ENCODE peak calls at places on chromosomes 11 and 22, in eight cellular contexts. N is NB4, H is suprapubic skin, W is H54, T is lower leg skin, K is Peyer's patch, G is endothelial cell of umbilical vein, A is ovary. P is an unnamed sample.

GRCh38 chr11:44938066-44938691 is 12.5 kb downstream of the TP53I11 start:
- DNase-seq in N (no peak), H (no peak), W (no peak), T (no peak), K (no peak), G (no peak), A (no peak), P (no peak)

GRCh38 chr22:20246368-20247009 is 21.6 kb downstream of the RTN4R start:
- DNase-seq in N (no peak), H (no peak), W (no peak), T (no peak), K (no peak), G (no peak), A (no peak), P (no peak)

GRCh38 chr11:1639102-1639620 is 9.6 kb downstream of the KRTAP5-5 start:
- DNase-seq in N (no peak), H (no peak), W (no peak), T (no peak), K (no peak), G (peak), A (no peak), P (no peak)

GRCh38 chr22:22753526-22754267 is 109.3 kb downstream of the GGTLC2 start:
- DNase-seq in N (peak), H (no peak), W (peak), T (no peak), K (peak), G (peak), A (no peak), P (no peak)

GRCh38 chr11:3613998-3614741 is 27.6 kb downstream of the ART5 start:
- DNase-seq in N (peak), H (no peak), W (no peak), T (no peak), K (no peak), G (no peak), A (no peak), P (no peak)

GRCh38 chr11:119935341-119935925 is 202.5 kb downstream of the TRIM29 start:
- DNase-seq in N (no peak), H (no peak), W (no peak), T (no peak), K (no peak), G (no peak), A (no peak), P (no peak)

GRCh38 chr11:92329644-92330043 is 105.0 kb downstream of the FAT3 start:
- DNase-seq in N (no peak), H (no peak), W (no peak), T (no peak), K (no peak), G (no peak), A (no peak), P (no peak)

GRCh38 chr11:46112961-46113617 is 8.2 kb downstream of the PHF21A start:
- DNase-seq in N (peak), H (no peak), W (peak), T (peak), K (no peak), G (peak), A (no peak), P (no peak)

GRCh38 chr22:48495751-48496080 is 1332.0 kb downstream of the BRD1 start:
- DNase-seq in N (no peak), H (no peak), W (no peak), T (no peak), K (peak), G (no peak), A (no peak), P (no peak)

GRCh38 chr11:93330446-93330984 is at the start of gene DEUP1:
- DNase-seq in N (no peak), H (no peak), W (no peak), T (no peak), K (peak), G (peak), A (peak), P (no peak)

GRCh38 chr11:84720706-84721402 is 906.3 kb downstream of the DLG2 start:
- DNase-seq in N (peak), H (peak), W (no peak), T (no peak), K (peak), G (no peak), A (peak), P (no peak)

DNA sequence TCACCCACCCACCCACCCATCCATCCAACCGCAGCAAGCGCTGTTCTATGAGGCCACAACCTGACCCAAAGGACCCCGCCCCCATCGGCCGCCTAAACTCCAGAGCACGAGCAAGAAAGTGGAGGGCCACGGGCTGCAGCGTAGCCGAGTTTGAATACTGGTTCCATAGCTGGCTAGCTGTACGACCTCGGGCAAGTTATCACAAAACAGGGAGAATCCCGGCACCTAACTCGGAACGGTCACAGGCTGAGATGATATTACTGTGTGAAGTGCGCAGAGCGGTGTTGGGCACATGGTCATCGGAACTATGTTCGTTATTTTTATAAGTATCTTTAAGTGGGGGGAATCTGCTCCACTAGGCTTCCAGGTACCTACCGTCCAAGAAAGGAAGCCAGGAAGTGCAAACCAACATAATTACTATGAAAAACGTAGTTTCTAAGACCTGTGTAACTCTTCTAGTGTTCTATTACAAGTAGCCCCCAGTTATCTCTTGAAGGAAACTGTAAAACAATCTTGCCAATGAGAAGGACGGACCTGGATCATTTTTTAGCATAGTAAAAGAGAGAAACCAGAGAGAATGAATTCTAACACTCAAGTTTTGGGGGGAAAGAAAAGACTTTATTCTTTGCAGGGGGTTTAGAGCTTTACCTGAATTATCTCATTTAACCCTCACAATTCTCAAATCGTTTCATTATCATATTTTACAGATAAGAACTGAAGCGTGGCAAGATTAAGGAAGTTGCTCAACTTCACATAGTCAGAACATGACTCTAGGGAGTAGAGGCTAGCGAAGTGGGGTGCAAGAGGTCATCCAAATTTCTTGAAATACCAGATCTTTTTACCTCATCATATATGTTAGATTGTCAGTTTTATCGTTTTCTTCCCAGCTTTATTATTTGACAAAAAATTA is 671 bp upstream of the BUD13 start:
- DNase-seq in N (peak), H (no peak), W (no peak), T (no peak), K (no peak), G (peak), A (no peak), P (no peak)
- TF ChIP-seq POLR2A in N (no peak), H (no peak), W (no peak), T (no peak), K (no peak), G (no peak), A (no peak), P (no peak)

GRCh38 chr11:17073370-17074027 is 4.0 kb downstream of the RPS13 start:
- DNase-seq in N (no peak), H (no peak), W (no peak), T (no peak), K (no peak), G (no peak), A (no peak), P (no peak)
- TF ChIP-seq POLR2A in N (no peak), H (no peak), W (no peak), T (no peak), K (no peak), G (peak), A (no peak), P (no peak)

DNA sequence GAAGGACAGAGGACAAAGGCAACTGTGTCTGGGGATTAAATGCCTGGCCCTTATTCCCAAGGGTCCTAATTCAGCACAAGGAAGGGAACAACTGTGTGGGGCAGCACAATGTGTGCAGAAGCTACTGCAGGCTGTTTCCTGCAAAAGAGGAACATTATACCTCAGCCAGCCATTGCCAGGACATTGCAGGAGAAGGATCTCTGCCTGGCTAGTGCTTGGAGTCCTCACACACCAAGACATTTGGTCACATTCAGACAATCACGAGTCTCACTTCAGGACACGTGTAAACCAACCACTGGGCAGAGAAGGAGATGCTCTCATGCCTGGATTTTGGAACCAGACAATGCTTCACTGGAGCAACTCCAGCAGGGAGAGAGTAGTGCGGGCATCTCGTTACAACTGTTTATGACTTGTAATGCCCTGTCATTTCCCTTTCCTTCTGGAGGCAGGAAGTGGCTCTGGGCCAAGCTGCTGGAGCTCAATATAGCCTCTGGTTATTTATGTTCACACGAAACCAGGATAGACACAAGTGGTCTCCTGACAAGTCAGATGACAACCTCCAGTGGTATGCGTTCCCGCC is 23.9 kb upstream of the ZC3H12C start:
- DNase-seq in N (peak), H (no peak), W (peak), T (peak), K (no peak), G (peak), A (peak), P (no peak)
- TF ChIP-seq POLR2A in N (no peak), H (no peak), W (no peak), T (no peak), K (no peak), G (peak), A (no peak), P (no peak)

GRCh38 chr22:24400726-24401596 is 26.4 kb upstream of the ADORA2A start:
- DNase-seq in N (no peak), H (no peak), W (no peak), T (no peak), K (no peak), G (no peak), A (no peak), P (no peak)
- TF ChIP-seq POLR2A in N (no peak), H (no peak), W (no peak), T (no peak), K (no peak), G (no peak), A (no peak), P (no peak)